ENCODE peak calls at places on chromosomes 5 and 9, in nine cellular contexts. G is HTR-8/SVneo, W is H9, R is nucleus accumbens, K is ascending aorta, V is amniotic stem cell, E is dorsolateral prefrontal cortex, U is DMS53, A is Peyer's patch. Z is an unnamed sample.

GRCh38 chr5:173324115-173325001 is 3.9 kb downstream of the STC2 start:
- DNase-seq in G (no peak), W (no peak), R (no peak), K (peak; percentile 31), V (no peak), E (peak; percentile 82), U (no peak), A (no peak), Z (peak; percentile 89)

GRCh38 chr5:142746532-142746931 is 23.6 kb upstream of the ARHGAP26 start:
- DNase-seq in G (no peak), W (no peak), R (no peak), K (no peak), V (no peak), E (no peak), U (no peak), A (no peak), Z (no peak)

GRCh38 chr5:179407191-179408175 is 62.2 kb upstream of the ADAMTS2 start:
- DNase-seq in G (no peak), W (no peak), R (no peak), K (no peak), V (no peak), E (no peak), U (no peak), A (no peak), Z (peak; percentile 87)

GRCh38 chr9:108217601-108218190 is 638.1 kb downstream of the ACTL7B start:
- DNase-seq in G (no peak), W (no peak), R (no peak), K (no peak), V (no peak), E (no peak), U (no peak), A (no peak), Z (no peak)

GRCh38 chr5:150523472-150524350 is 15.8 kb downstream of the NDST1 start:
- DNase-seq in G (peak; percentile 72), W (peak; percentile 66), R (no peak), K (no peak), V (peak; percentile 34), E (peak; percentile 48), U (peak; percentile 86), A (no peak), Z (peak; percentile 67)

GRCh38 chr9:69222953-69223352 is 48.9 kb downstream of the TJP2 start:
- DNase-seq in G (no peak), W (no peak), R (no peak), K (no peak), V (no peak), E (no peak), U (peak; percentile 3), A (no peak), Z (no peak)

GRCh38 chr5:38338455-38338854 is 80.1 kb downstream of the EGFLAM start:
- DNase-seq in G (no peak), W (no peak), R (no peak), K (no peak), V (no peak), E (no peak), U (no peak), A (no peak), Z (no peak)

GRCh38 chr5:61675015-61675692 is 343.1 kb downstream of the ZSWIM6 start:
- DNase-seq in G (no peak), W (peak; percentile 44), R (no peak), K (no peak), V (no peak), E (peak; percentile 35), U (peak; percentile 27), A (no peak), Z (no peak)

GRCh38 chr9:21561502-21561901 is 79.4 kb upstream of the IFNE start:
- DNase-seq in G (no peak), W (no peak), R (no peak), K (no peak), V (no peak), E (no peak), U (peak; percentile 26), A (no peak), Z (no peak)